ENCODE peak calls at places on chromosomes 6 and 20, in ten cellular contexts. W is brain microvascular endothelial cell, R is AG04450, F is esophagus squamous epithelium, A is HL-60, J is cardiac fibroblast, G is PC-9, H is HCT116, U is NB4, I is right atrium auricular region. S is an unnamed sample.

GRCh38 chr20:32564921-32565734 is 20.0 kb downstream of the NOL4L start:
- DNase-seq in A (peak; percentile 75), U (peak; percentile 34), J (no peak), I (no peak), W (no peak), R (no peak), F (no peak), H (no peak), G (no peak), S (no peak)

GRCh38 chr6:105015482-105015881 is 58.6 kb downstream of the LIN28B start:
- DNase-seq in A (no peak), U (no peak), I (no peak), J (peak; percentile 70), R (peak; percentile 3), F (no peak), G (no peak), W (no peak), H (no peak), S (peak; percentile 68)

GRCh38 chr6:135812085-135812526 is 39.4 kb upstream of the PDE7B start:
- DNase-seq in G (peak; percentile 60), H (no peak), W (peak; percentile 73), I (no peak), R (no peak), U (peak; percentile 38), A (no peak), J (peak; percentile 46), F (no peak), S (peak; percentile 31)

GRCh38 chr6:35728663-35729348 is 8.0 kb upstream of the ARMC12 start:
- DNase-seq in W (no peak), F (no peak), G (no peak), U (peak; percentile 91), R (no peak), A (no peak), J (no peak), I (no peak), H (no peak), S (no peak)

GRCh38 chr20:60137657-60138245 is 179.5 kb downstream of the CDH26 start:
- DNase-seq in W (peak; percentile 53), U (peak; percentile 88), A (no peak), J (peak; percentile 46), H (peak; percentile 0), G (no peak), R (no peak), F (no peak), I (no peak), S (peak; percentile 12)

GRCh38 chr20:61442075-61442670 is 190.1 kb downstream of the CDH4 start:
- DNase-seq in F (no peak), R (no peak), A (no peak), G (no peak), U (no peak), J (peak; percentile 28), W (no peak), I (no peak), H (no peak), S (peak; percentile 33)

GRCh38 chr20:48656661-48657211 is 171.1 kb downstream of the PREX1 start:
- DNase-seq in G (peak; percentile 65), A (no peak), F (no peak), J (peak; percentile 19), U (no peak), R (no peak), H (peak; percentile 10), I (no peak), W (no peak), S (no peak)

GRCh38 chr20:63782051-63782471 is 42.5 kb downstream of the SLC2A4RG start:
- DNase-seq in I (no peak), H (peak; percentile 63), G (no peak), R (no peak), A (no peak), J (no peak), F (no peak), W (no peak), U (no peak), S (no peak)

DNA sequence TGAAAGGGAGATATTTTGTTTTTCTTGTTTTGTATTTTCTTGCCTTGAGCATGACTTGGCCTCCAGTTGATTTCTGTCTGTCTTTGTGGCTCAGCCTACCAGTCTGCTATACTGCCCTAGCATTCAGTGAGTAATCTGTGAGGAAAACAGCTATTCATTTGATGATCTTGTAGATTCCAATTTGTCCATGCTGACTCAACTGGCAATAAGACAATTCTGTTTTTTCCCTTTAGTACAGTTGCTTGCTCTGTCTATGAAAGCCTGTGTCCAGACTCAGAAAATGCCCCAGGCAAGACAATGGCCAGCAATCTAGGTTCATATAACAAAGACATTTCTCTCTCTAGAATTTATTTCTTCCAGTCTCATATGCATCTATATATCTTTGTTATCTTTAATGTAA is 10.9 kb upstream of the SOX4 start:
- DNase-seq in U (no peak), A (no peak), W (no peak), F (no peak), J (peak; percentile 51), H (no peak), G (no peak), I (no peak), R (no peak), S (no peak)
- TF ChIP-seq CTCF in U (no peak), A (no peak), W (no peak), F (no peak), J (no peak), H (no peak), G (no peak), I (no peak), R (no peak), S (no peak)

DNA sequence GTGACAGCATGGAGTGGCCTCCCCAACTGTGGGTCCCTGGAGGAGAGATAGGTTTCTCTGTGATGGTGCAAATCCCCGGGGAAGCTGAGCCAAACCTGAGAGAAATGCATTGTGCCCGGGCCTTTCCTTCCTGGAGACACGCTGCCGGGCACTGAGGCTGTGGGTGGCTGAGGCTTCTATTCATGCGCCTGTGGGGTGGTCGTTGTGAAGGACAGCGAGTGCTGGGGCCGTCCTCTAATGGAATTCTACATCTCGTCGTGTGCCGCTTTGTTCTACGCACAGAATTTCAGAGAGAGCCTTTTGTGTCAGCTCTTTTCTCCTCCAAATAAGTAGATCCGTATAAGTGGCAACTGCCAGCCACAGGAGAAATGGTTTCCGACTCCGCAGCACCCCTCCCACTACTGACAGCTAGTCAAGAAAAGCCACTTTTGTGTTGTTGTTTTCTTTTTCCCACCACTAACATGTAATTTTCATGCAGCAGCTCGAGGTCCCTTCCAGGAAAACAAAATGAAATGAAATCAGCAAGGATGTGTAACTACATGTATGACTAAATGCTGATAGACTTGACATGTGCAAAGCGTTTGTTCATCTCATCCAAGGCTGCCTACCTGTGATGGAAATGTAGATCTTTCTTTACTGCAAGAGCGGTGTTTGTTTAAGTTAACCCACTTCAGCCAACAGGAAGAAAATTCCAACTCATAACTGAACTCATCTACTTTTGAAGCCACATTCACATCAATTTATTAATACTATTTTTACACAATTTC is 26.4 kb upstream of the PXDC1 start:
- DNase-seq in W (no peak), F (no peak), H (no peak), J (no peak), A (no peak), G (no peak), R (no peak), U (no peak), I (no peak), S (no peak)
- H3K4me3 ChIP-seq in W (no peak overlapping the region), F (no peak overlapping the region), H (no peak overlapping the region), J (no peak overlapping the region), A (no peak overlapping the region), G (no peak overlapping the region), R (no peak overlapping the region), U (no peak overlapping the region), I (no peak overlapping the region), S (no peak overlapping the region)

GRCh38 chr6:125951323-125951722 is 5.2 kb upstream of the HINT3 start:
- DNase-seq in G (no peak), A (no peak), R (no peak), W (no peak), J (no peak), H (no peak), I (no peak), U (no peak), F (no peak), S (no peak)

GRCh38 chr6:125954735-125955410 is 1.7 kb upstream of the HINT3 start:
- DNase-seq in J (no peak), W (no peak), U (no peak), R (no peak), H (no peak), A (no peak), F (no peak), G (no peak), I (no peak), S (no peak)

GRCh38 chr6:125953502-125953875 is 3.1 kb upstream of the HINT3 start:
- DNase-seq in I (no peak), U (peak; percentile 14), F (no peak), J (no peak), W (no peak), H (no peak), G (no peak), A (no peak), R (no peak), S (no peak)

GRCh38 chr6:125950293-125950692 is 6.3 kb upstream of the HINT3 start:
- DNase-seq in I (no peak), R (no peak), G (peak; percentile 67), A (no peak), J (peak; percentile 78), F (no peak), W (peak; percentile 88), H (no peak), U (peak; percentile 13), S (peak; percentile 31)

DNA sequence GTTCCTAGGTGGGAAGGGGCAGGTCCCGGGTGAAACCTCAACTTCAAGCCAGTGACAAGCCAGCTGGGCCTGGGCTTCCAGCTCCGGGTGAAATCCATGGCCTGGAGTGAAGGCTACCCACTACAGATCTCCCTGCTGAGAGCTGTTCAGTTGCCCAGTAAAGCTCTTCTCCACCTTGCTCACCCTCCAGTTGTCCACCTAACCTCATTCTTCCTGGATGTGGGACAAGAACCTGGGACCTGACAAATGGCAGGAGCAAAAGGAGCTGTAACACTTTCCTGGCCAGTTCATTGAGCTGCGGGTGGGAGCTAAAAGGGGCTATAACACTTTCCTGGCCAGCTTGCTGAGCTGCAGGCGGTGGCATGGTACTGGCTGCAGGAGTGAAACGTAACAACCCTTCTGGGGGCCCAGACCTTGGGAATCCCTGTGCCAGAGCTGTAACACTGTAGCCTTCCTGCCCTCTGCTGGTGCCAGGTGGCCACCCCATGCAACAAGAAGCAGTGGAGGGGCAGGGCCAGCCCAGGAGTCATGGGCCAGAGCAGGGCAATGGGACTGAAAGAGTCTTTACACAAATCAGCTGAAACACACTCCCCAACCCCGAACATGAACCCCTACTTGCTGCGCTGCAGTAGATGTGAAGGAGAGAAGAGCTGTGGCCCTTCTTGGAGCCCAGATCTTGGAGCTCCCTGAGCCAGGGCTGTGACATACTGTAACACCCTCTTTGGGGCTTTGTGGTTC is 3.6 kb upstream of the HINT3 start:
- DNase-seq in R (no peak), F (no peak), I (no peak), A (no peak), H (no peak), J (peak; percentile 47), U (peak; percentile 54), G (no peak), W (peak; percentile 44), S (peak; percentile 30)
- TF ChIP-seq CTCF in R (peak; percentile 46), F (peak; percentile 8), I (peak; percentile 23), A (peak; percentile 35), H (peak; percentile 38), J (peak; percentile 66), U (peak; percentile 20), G (peak; percentile 63), W (peak; percentile 69), S (peak; percentile 53)

DNA sequence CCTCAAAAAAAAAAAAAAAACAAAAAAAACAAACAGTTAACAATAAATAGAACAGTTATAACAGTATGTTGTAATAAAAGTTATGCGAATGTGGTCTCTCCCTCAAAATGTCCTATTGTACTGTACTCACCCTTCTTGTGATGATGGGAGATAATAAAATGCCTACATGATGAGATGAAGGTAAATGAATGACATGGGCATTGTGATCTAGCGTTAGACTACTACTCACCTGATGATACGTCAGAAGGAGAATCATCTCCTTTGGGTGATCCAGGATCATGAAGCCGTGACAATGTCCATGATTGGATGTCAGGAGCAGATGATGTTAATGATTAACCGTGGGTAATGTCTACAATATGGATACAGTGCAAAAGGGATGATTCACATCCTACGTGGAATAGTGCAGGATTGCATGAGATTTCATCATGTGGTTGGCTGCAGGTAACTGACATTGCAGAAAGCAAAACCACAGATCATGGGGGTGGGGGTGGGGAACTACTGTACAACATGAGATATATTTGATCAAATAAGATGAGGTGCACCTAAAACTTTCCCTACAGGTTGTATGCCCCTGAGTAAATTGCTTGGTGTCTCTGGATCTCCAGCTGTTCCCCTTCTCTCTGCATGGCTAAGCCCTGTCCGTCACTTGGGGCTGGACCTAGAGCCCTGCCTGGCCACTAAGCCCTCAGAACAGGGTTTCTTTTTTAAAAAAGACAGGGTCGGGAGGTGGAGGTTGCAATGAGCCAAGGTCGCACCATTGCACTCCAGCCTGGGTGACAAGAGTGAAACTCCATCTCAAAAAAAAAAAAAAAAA is 6.2 kb upstream of the RBCK1 start:
- DNase-seq in A (no peak), H (peak; percentile 94), J (peak; percentile 70), I (no peak), W (no peak), G (peak; percentile 25), R (peak; percentile 13), F (no peak), U (peak; percentile 50), S (peak; percentile 86)
- H3K4me3 ChIP-seq in A (no peak overlapping the region), H (no peak overlapping the region), J (no peak overlapping the region), I (no peak overlapping the region), W (no peak overlapping the region), G (no peak overlapping the region), R (no peak overlapping the region), F (no peak overlapping the region), U (no peak overlapping the region), S (no peak overlapping the region)

S was measured in AG10803.